ENCODE peak calls at places on chromosome 11, in six cellular contexts. W is body of pancreas, G is HCT116, M is lower leg skin, I is sigmoid colon, L is A549. S is an unnamed sample.
A peak's percentile ranks its signal among the peaks of the same experiment; 100 is the strongest.

GRCh38 chr11:29263971-29264682 is 752.7 kb downstream of the KCNA4 start:
- DNase-seq in L (no peak), G (no peak), M (no peak), I (no peak), W (no peak), S (no peak)

GRCh38 chr11:87143663-87144062 is 105.9 kb downstream of the TMEM135 start:
- DNase-seq in L (no peak), W (no peak), M (no peak), G (no peak), I (no peak), S (no peak)

GRCh38 chr11:73154178-73154577 is 12.1 kb upstream of the FCHSD2 start:
- DNase-seq in G (no peak), I (peak; percentile 52), W (no peak), L (no peak), M (no peak), S (no peak)

GRCh38 chr11:119880143-119880542 is 151.1 kb upstream of the NECTIN1 start:
- DNase-seq in W (no peak), G (no peak), M (no peak), L (no peak), I (no peak), S (no peak)

GRCh38 chr11:36056160-36056751 is 112.4 kb downstream of the LDLRAD3 start:
- DNase-seq in G (no peak), W (peak; percentile 48), M (no peak), I (no peak), L (peak; percentile 38), S (peak; percentile 34)

GRCh38 chr11:8267280-8267679 is 3.6 kb upstream of the LMO1 start:
- DNase-seq in G (no peak), M (no peak), W (peak; percentile 5), L (no peak), I (peak; percentile 54), S (no peak)

GRCh38 chr11:43989162-43989961 is 46.9 kb downstream of the C11orf96 start:
- DNase-seq in L (no peak), M (no peak), I (peak; percentile 86), G (no peak), W (peak; percentile 35), S (no peak)

GRCh38 chr11:65709661-65710060 is 2.4 kb upstream of the KAT5 start:
- DNase-seq in G (no peak), L (no peak), I (no peak), W (no peak), M (no peak), S (no peak)

GRCh38 chr11:31813242-31813960 is 2.3 kb upstream of the PAX6 start:
- DNase-seq in L (no peak), W (no peak), M (no peak), G (no peak), I (no peak), S (no peak)

GRCh38 chr11:94568200-94568599 is 1.0 kb downstream of the PIWIL4 start:
- DNase-seq in W (no peak), G (no peak), I (no peak), M (no peak), L (no peak), S (no peak)
- TF ChIP-seq POLR2A in W (no peak), G (no peak), I (no peak), M (no peak), L (no peak), S (no peak)

GRCh38 chr11:82901165-82901938 is at the start of gene DDIAS:
- DNase-seq in W (peak; percentile 94), M (peak; percentile 97), G (peak; percentile 98), L (peak; percentile 98), I (peak; percentile 98), S (peak; percentile 85)
- TF ChIP-seq POLR2A in W (peak; percentile 53), M (no peak), G (peak; percentile 77), L (peak; percentile 33), I (peak; percentile 66), S (peak; percentile 64)

GRCh38 chr11:64271339-64272132 is 12.9 kb downstream of the BAD start:
- DNase-seq in M (peak; percentile 96), I (peak; percentile 97), L (peak; percentile 96), G (no peak), W (peak; percentile 95), S (no peak)
- TF ChIP-seq POLR2A in M (no peak), I (peak; percentile 30), L (peak; percentile 52), G (no peak), W (no peak), S (no peak)

DNA sequence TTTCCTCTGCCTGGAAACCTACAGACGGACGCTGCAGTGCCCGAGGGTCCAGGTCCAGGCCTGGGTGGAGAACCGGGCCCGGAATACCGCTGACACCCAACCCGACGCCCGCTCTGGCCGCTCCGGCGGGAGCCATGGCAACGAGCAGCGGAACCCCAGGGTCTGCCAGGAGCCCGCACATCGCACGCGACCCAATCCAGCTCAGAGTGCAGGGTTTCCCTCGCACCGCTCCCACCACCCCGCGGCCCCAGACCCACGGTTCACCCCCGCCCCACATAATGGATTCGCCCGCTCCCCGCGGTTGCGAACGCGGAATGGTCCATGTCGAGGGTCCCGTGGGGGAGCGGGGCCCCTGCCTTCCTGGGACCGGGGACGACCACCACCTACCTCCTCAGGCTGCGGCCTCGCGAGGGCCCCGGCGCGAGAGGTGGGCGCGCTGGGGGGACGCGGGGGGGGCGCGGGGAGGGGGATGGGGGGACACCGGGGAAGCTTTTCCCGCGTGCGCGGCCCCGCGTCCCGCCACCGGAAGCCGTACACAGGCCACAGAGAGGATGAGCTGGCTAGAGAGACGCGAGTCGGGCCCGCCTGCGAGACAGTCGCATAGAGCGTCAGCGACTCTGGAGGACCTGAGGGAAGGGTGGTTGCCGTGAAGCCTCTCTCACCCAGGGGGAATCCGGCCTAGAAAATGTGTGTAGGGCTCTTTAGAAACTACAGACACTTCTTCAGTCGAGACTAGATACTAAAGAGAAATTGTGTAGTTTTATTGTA is at the start of gene SSRP1:
- DNase-seq in L (peak; percentile 91), W (peak; percentile 87), M (peak; percentile 85), G (peak; percentile 72), I (peak; percentile 95), S (peak; percentile 88)
- TF ChIP-seq POLR2A in L (peak; percentile 56), W (peak; percentile 10), M (no peak), G (peak; percentile 43), I (peak; percentile 13), S (peak; percentile 66)

GRCh38 chr11:117199916-117200812 is 994 bp downstream of the TAGLN start:
- DNase-seq in M (no peak), L (no peak), G (no peak), I (no peak), W (no peak), S (no peak)

GRCh38 chr11:117200813-117201515 is 1.8 kb downstream of the TAGLN start:
- DNase-seq in G (no peak), L (no peak), W (no peak), I (no peak), M (no peak), S (no peak)

GRCh38 chr11:117198613-117199012 is 557 bp upstream of the TAGLN start:
- DNase-seq in L (no peak), W (no peak), M (no peak), I (no peak), G (no peak), S (no peak)

GRCh38 chr11:117197516-117198456 is 1.4 kb upstream of the TAGLN start:
- DNase-seq in I (peak; percentile 95), W (no peak), L (peak; percentile 24), G (no peak), M (no peak), S (no peak)

DNA sequence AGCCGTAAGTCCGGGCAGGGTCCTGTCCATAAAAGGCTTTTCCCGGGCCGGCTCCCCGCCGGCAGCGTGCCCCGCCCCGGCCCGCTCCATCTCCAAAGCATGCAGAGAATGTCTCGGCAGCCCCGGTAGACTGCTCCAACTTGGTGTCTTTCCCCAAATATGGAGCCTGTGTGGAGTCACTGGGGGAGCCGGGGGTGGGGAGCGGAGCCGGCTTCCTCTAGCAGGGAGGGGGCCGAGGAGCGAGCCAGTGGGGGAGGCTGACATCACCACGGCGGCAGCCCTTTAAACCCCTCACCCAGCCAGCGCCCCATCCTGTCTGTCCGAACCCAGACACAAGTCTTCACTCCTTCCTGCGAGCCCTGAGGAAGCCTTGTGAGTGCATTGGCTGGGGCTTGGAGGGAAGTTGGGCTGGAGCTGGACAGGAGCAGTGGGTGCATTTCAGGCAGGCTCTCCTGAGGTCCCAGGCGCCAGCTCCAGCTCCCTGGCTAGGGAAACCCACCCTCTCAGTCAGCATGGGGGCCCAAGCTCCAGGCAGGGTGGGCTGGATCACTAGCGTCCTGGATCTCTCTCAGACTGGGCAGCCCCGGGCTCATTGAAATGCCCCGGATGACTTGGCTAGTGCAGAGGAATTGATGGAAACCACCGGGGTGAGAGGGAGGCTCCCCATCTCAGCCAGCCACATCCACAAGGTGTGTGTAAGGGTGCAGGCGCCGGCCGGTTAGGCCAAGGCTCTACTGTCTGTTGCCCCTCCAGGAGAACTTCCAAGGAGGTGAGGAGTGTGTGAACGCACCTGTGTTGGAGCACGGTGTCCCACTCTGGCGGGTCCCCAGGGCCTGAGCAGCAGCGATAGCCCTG is at the start of gene TAGLN:
- DNase-seq in M (no peak), I (peak; percentile 97), W (peak; percentile 50), L (peak; percentile 59), G (no peak), S (no peak)
- TF ChIP-seq POLR2A in M (no peak), I (peak; percentile 86), W (no peak), L (no peak), G (no peak), S (no peak)

GRCh38 chr11:69651834-69652620 is 11.1 kb downstream of the CCND1 start:
- DNase-seq in L (no peak), I (no peak), G (no peak), M (no peak), W (no peak), S (no peak)

GRCh38 chr11:69649576-69649900 is 8.6 kb downstream of the CCND1 start:
- DNase-seq in G (no peak), I (no peak), M (no peak), W (no peak), L (no peak), S (no peak)

GRCh38 chr11:69648679-69649575 is 8.0 kb downstream of the CCND1 start:
- DNase-seq in M (no peak), G (no peak), L (no peak), W (no peak), I (peak; percentile 60), S (no peak)

GRCh38 chr11:69650081-69650831 is 9.3 kb downstream of the CCND1 start:
- DNase-seq in L (no peak), I (peak; percentile 61), G (no peak), M (no peak), W (no peak), S (no peak)

GRCh38 chr11:69650832-69651344 is 9.9 kb downstream of the CCND1 start:
- DNase-seq in M (no peak), I (peak; percentile 54), W (no peak), L (no peak), G (no peak), S (no peak)
- TF ChIP-seq POLR2A in M (no peak), I (no peak), W (no peak), L (no peak), G (no peak), S (no peak)

S was measured in H54.